ENCODE peak calls at places on chromosomes 16 and 17, in nine cellular contexts. One of them, this sample, is unnamed.

GRCh38 chr17:6498798-6499540 is 54.7 kb downstream of the PIMREG start:
- DNase-seq in CD8-positive, alpha-beta memory T cell: no peak
- DNase-seq in AG09309: no peak
- DNase-seq in cardiac fibroblast: no peak
- DNase-seq in esophagus squamous epithelium: no peak
- DNase-seq in fibroblast of mammary gland: no peak
- DNase-seq in A673: no peak
- DNase-seq in coronary artery: peak
- DNase-seq in naive thymus-derived CD4-positive, alpha-beta T cell: peak
- DNase-seq in this sample: no peak

GRCh38 chr16:3520861-3521260 is 20.1 kb downstream of the CLUAP1 start:
- DNase-seq in CD8-positive, alpha-beta memory T cell: no peak
- DNase-seq in AG09309: no peak
- DNase-seq in cardiac fibroblast: no peak
- DNase-seq in esophagus squamous epithelium: no peak
- DNase-seq in fibroblast of mammary gland: no peak
- DNase-seq in A673: no peak
- DNase-seq in coronary artery: no peak
- DNase-seq in naive thymus-derived CD4-positive, alpha-beta T cell: no peak
- DNase-seq in this sample: no peak

GRCh38 chr17:40168262-40168832 is 8.9 kb upstream of the RAPGEFL1 start:
- DNase-seq in CD8-positive, alpha-beta memory T cell: no peak
- DNase-seq in AG09309: peak
- DNase-seq in cardiac fibroblast: peak
- DNase-seq in esophagus squamous epithelium: no peak
- DNase-seq in fibroblast of mammary gland: peak
- DNase-seq in A673: peak
- DNase-seq in coronary artery: no peak
- DNase-seq in naive thymus-derived CD4-positive, alpha-beta T cell: peak
- DNase-seq in this sample: no peak

GRCh38 chr16:2204727-2205103 is 539 bp upstream of the MLST8 start:
- DNase-seq in CD8-positive, alpha-beta memory T cell: no peak
- DNase-seq in AG09309: no peak
- DNase-seq in cardiac fibroblast: no peak
- DNase-seq in esophagus squamous epithelium: no peak
- DNase-seq in fibroblast of mammary gland: no peak
- DNase-seq in A673: no peak
- DNase-seq in coronary artery: no peak
- DNase-seq in naive thymus-derived CD4-positive, alpha-beta T cell: no peak
- DNase-seq in this sample: no peak

GRCh38 chr17:52024296-52024870 is 134.1 kb downstream of the CA10 start:
- DNase-seq in CD8-positive, alpha-beta memory T cell: no peak
- DNase-seq in AG09309: no peak
- DNase-seq in cardiac fibroblast: peak
- DNase-seq in esophagus squamous epithelium: no peak
- DNase-seq in fibroblast of mammary gland: no peak
- DNase-seq in A673: no peak
- DNase-seq in coronary artery: no peak
- DNase-seq in naive thymus-derived CD4-positive, alpha-beta T cell: no peak
- DNase-seq in this sample: peak

GRCh38 chr17:50014471-50015088 is 19.6 kb upstream of the DLX3 start:
- DNase-seq in CD8-positive, alpha-beta memory T cell: no peak
- DNase-seq in AG09309: no peak
- DNase-seq in cardiac fibroblast: no peak
- DNase-seq in esophagus squamous epithelium: no peak
- DNase-seq in fibroblast of mammary gland: no peak
- DNase-seq in A673: no peak
- DNase-seq in coronary artery: no peak
- DNase-seq in naive thymus-derived CD4-positive, alpha-beta T cell: no peak
- DNase-seq in this sample: no peak

GRCh38 chr17:4490109-4490591 is 8.5 kb upstream of the SPNS2 start:
- DNase-seq in CD8-positive, alpha-beta memory T cell: no peak
- DNase-seq in AG09309: no peak
- DNase-seq in cardiac fibroblast: no peak
- DNase-seq in esophagus squamous epithelium: no peak
- DNase-seq in fibroblast of mammary gland: no peak
- DNase-seq in A673: no peak
- DNase-seq in coronary artery: no peak
- DNase-seq in naive thymus-derived CD4-positive, alpha-beta T cell: no peak
- DNase-seq in this sample: no peak

GRCh38 chr17:38704645-38705522 is at the start of gene MLLT6:
- DNase-seq in CD8-positive, alpha-beta memory T cell: peak
- DNase-seq in AG09309: no peak
- DNase-seq in cardiac fibroblast: peak
- DNase-seq in esophagus squamous epithelium: no peak
- DNase-seq in fibroblast of mammary gland: peak
- DNase-seq in A673: peak
- DNase-seq in coronary artery: peak
- DNase-seq in naive thymus-derived CD4-positive, alpha-beta T cell: peak
- DNase-seq in this sample: no peak

GRCh38 chr16:70685938-70686375 is at the start of gene MTSS2:
- DNase-seq in CD8-positive, alpha-beta memory T cell: no peak
- DNase-seq in AG09309: peak
- DNase-seq in cardiac fibroblast: peak
- DNase-seq in esophagus squamous epithelium: no peak
- DNase-seq in fibroblast of mammary gland: peak
- DNase-seq in A673: peak
- DNase-seq in coronary artery: no peak
- DNase-seq in naive thymus-derived CD4-positive, alpha-beta T cell: no peak
- DNase-seq in this sample: peak

GRCh38 chr17:65885484-65885883 is 306.4 kb downstream of the CEP112 start:
- DNase-seq in CD8-positive, alpha-beta memory T cell: no peak
- DNase-seq in AG09309: no peak
- DNase-seq in cardiac fibroblast: no peak
- DNase-seq in esophagus squamous epithelium: no peak
- DNase-seq in fibroblast of mammary gland: peak
- DNase-seq in A673: no peak
- DNase-seq in coronary artery: no peak
- DNase-seq in naive thymus-derived CD4-positive, alpha-beta T cell: no peak
- DNase-seq in this sample: no peak

GRCh38 chr17:835263-835662 is 53.1 kb downstream of the MRM3 start:
- DNase-seq in CD8-positive, alpha-beta memory T cell: no peak
- DNase-seq in AG09309: peak
- DNase-seq in cardiac fibroblast: peak
- DNase-seq in esophagus squamous epithelium: no peak
- DNase-seq in fibroblast of mammary gland: peak
- DNase-seq in A673: no peak
- DNase-seq in coronary artery: no peak
- DNase-seq in naive thymus-derived CD4-positive, alpha-beta T cell: no peak
- DNase-seq in this sample: peak

GRCh38 chr16:85915125-85915845 is 16.3 kb downstream of the IRF8 start:
- DNase-seq in CD8-positive, alpha-beta memory T cell: no peak
- DNase-seq in AG09309: no peak
- DNase-seq in cardiac fibroblast: no peak
- DNase-seq in esophagus squamous epithelium: no peak
- DNase-seq in fibroblast of mammary gland: no peak
- DNase-seq in A673: no peak
- DNase-seq in coronary artery: no peak
- DNase-seq in naive thymus-derived CD4-positive, alpha-beta T cell: no peak
- DNase-seq in this sample: no peak
- H3K4me3 ChIP-seq in CD8-positive, alpha-beta memory T cell: no peak
- H3K4me3 ChIP-seq in AG09309: no peak
- H3K4me3 ChIP-seq in cardiac fibroblast: no peak
- H3K4me3 ChIP-seq in esophagus squamous epithelium: no peak
- H3K4me3 ChIP-seq in fibroblast of mammary gland: no peak
- H3K4me3 ChIP-seq in A673: no peak
- H3K4me3 ChIP-seq in coronary artery: no peak
- H3K4me3 ChIP-seq in naive thymus-derived CD4-positive, alpha-beta T cell: no peak
- H3K4me3 ChIP-seq in this sample: no peak

GRCh38 chr16:87210949-87211348 is 106.2 kb downstream of the C16orf95 start:
- DNase-seq in CD8-positive, alpha-beta memory T cell: no peak
- DNase-seq in AG09309: no peak
- DNase-seq in cardiac fibroblast: peak
- DNase-seq in esophagus squamous epithelium: no peak
- DNase-seq in fibroblast of mammary gland: peak
- DNase-seq in A673: no peak
- DNase-seq in coronary artery: no peak
- DNase-seq in naive thymus-derived CD4-positive, alpha-beta T cell: no peak
- DNase-seq in this sample: no peak
- H3K4me3 ChIP-seq in CD8-positive, alpha-beta memory T cell: no peak
- H3K4me3 ChIP-seq in AG09309: no peak
- H3K4me3 ChIP-seq in cardiac fibroblast: no peak
- H3K4me3 ChIP-seq in esophagus squamous epithelium: no peak
- H3K4me3 ChIP-seq in fibroblast of mammary gland: no peak
- H3K4me3 ChIP-seq in A673: no peak
- H3K4me3 ChIP-seq in coronary artery: no peak
- H3K4me3 ChIP-seq in naive thymus-derived CD4-positive, alpha-beta T cell: no peak
- H3K4me3 ChIP-seq in this sample: no peak

GRCh38 chr17:77888242-77889134 is 70.0 kb upstream of the TNRC6C start:
- DNase-seq in CD8-positive, alpha-beta memory T cell: no peak
- DNase-seq in AG09309: no peak
- DNase-seq in cardiac fibroblast: no peak
- DNase-seq in esophagus squamous epithelium: no peak
- DNase-seq in fibroblast of mammary gland: peak
- DNase-seq in A673: no peak
- DNase-seq in coronary artery: no peak
- DNase-seq in naive thymus-derived CD4-positive, alpha-beta T cell: no peak
- DNase-seq in this sample: no peak
- H3K4me3 ChIP-seq in CD8-positive, alpha-beta memory T cell: peak
- H3K4me3 ChIP-seq in AG09309: peak
- H3K4me3 ChIP-seq in cardiac fibroblast: peak
- H3K4me3 ChIP-seq in esophagus squamous epithelium: peak
- H3K4me3 ChIP-seq in fibroblast of mammary gland: peak
- H3K4me3 ChIP-seq in A673: peak
- H3K4me3 ChIP-seq in coronary artery: peak
- H3K4me3 ChIP-seq in naive thymus-derived CD4-positive, alpha-beta T cell: peak
- H3K4me3 ChIP-seq in this sample: peak

GRCh38 chr17:74212262-74212912 is 984 bp upstream of the TTYH2 start:
- DNase-seq in CD8-positive, alpha-beta memory T cell: no peak
- DNase-seq in AG09309: no peak
- DNase-seq in cardiac fibroblast: no peak
- DNase-seq in esophagus squamous epithelium: no peak
- DNase-seq in fibroblast of mammary gland: peak
- DNase-seq in A673: peak
- DNase-seq in coronary artery: no peak
- DNase-seq in naive thymus-derived CD4-positive, alpha-beta T cell: no peak
- DNase-seq in this sample: no peak
- H3K4me3 ChIP-seq in CD8-positive, alpha-beta memory T cell: peak
- H3K4me3 ChIP-seq in AG09309: peak
- H3K4me3 ChIP-seq in cardiac fibroblast: peak
- H3K4me3 ChIP-seq in esophagus squamous epithelium: peak
- H3K4me3 ChIP-seq in fibroblast of mammary gland: peak
- H3K4me3 ChIP-seq in A673: peak
- H3K4me3 ChIP-seq in coronary artery: peak
- H3K4me3 ChIP-seq in naive thymus-derived CD4-positive, alpha-beta T cell: peak
- H3K4me3 ChIP-seq in this sample: peak

GRCh38 chr17:16001498-16001897 is 1.9 kb downstream of the TTC19 start:
- DNase-seq in CD8-positive, alpha-beta memory T cell: no peak
- DNase-seq in AG09309: no peak
- DNase-seq in cardiac fibroblast: peak
- DNase-seq in esophagus squamous epithelium: no peak
- DNase-seq in fibroblast of mammary gland: peak
- DNase-seq in A673: no peak
- DNase-seq in coronary artery: no peak
- DNase-seq in naive thymus-derived CD4-positive, alpha-beta T cell: no peak
- DNase-seq in this sample: no peak
- H3K4me3 ChIP-seq in CD8-positive, alpha-beta memory T cell: no peak
- H3K4me3 ChIP-seq in AG09309: no peak
- H3K4me3 ChIP-seq in cardiac fibroblast: no peak
- H3K4me3 ChIP-seq in esophagus squamous epithelium: no peak
- H3K4me3 ChIP-seq in fibroblast of mammary gland: no peak
- H3K4me3 ChIP-seq in A673: peak
- H3K4me3 ChIP-seq in coronary artery: peak
- H3K4me3 ChIP-seq in naive thymus-derived CD4-positive, alpha-beta T cell: no peak
- H3K4me3 ChIP-seq in this sample: no peak